ENCODE peak calls at places on chromosomes 16 and 17, in four cellular contexts. One of them, this sample, is unnamed.

GRCh38 chr16:81626181-81626674 is 152.9 kb upstream of the PLCG2 start:
- DNase-seq in K562: no peak
- DNase-seq in GM12891: no peak
- DNase-seq in GM12878: no peak
- DNase-seq in this sample: no peak

GRCh38 chr17:7081341-7082062 is 1.5 kb upstream of the CLEC10A start:
- DNase-seq in GM12878: no peak
- DNase-seq in GM12891: no peak
- DNase-seq in K562: no peak
- DNase-seq in this sample: peak

GRCh38 chr17:40556884-40557414 is 8.3 kb downstream of the CCR7 start:
- DNase-seq in GM12878: no peak
- DNase-seq in GM12891: no peak
- DNase-seq in K562: peak
- DNase-seq in this sample: no peak

GRCh38 chr16:47779201-47780016 is 318.3 kb downstream of the PHKB start:
- DNase-seq in GM12878: peak
- DNase-seq in K562: peak
- DNase-seq in GM12891: no peak
- DNase-seq in this sample: no peak

GRCh38 chr17:8829036-8829941 is 30.1 kb upstream of the MFSD6L start:
- DNase-seq in GM12891: no peak
- DNase-seq in K562: no peak
- DNase-seq in GM12878: no peak
- DNase-seq in this sample: no peak

GRCh38 chr17:33506889-33507650 is 214.0 kb upstream of the ASIC2 start:
- DNase-seq in GM12878: no peak
- DNase-seq in K562: peak
- DNase-seq in GM12891: no peak
- DNase-seq in this sample: no peak

GRCh38 chr16:13638218-13638617 is 281.7 kb upstream of the ERCC4 start:
- DNase-seq in GM12878: no peak
- DNase-seq in GM12891: no peak
- DNase-seq in K562: no peak
- DNase-seq in this sample: no peak

GRCh38 chr17:48470388-48471034 is 40.5 kb upstream of the SKAP1 start:
- DNase-seq in GM12878: no peak
- DNase-seq in GM12891: no peak
- DNase-seq in K562: no peak
- DNase-seq in this sample: no peak

GRCh38 chr16:23858496-23859062 is 22.8 kb downstream of the PRKCB start:
- DNase-seq in GM12891: no peak
- DNase-seq in K562: no peak
- DNase-seq in GM12878: no peak
- DNase-seq in this sample: peak

GRCh38 chr17:31509095-31509804 is 117.8 kb downstream of the RAB11FIP4 start:
- DNase-seq in GM12878: no peak
- DNase-seq in K562: peak
- DNase-seq in GM12891: no peak
- DNase-seq in this sample: no peak

GRCh38 chr16:52825882-52826281 is 226.8 kb downstream of the CHD9NB start:
- DNase-seq in GM12878: no peak
- DNase-seq in GM12891: no peak
- DNase-seq in K562: no peak
- DNase-seq in this sample: no peak

GRCh38 chr17:75910699-75911098 is 6.0 kb upstream of the MRPL38 start:
- DNase-seq in GM12878: no peak
- DNase-seq in K562: peak
- DNase-seq in GM12891: no peak
- DNase-seq in this sample: no peak

GRCh38 chr17:48613862-48614694 is 1.0 kb downstream of the HOXB8 start:
- DNase-seq in GM12891: no peak
- DNase-seq in K562: no peak
- DNase-seq in GM12878: no peak
- DNase-seq in this sample: no peak

GRCh38 chr17:44191941-44192496 is 5.2 kb downstream of the TMUB2 start:
- DNase-seq in GM12891: no peak
- DNase-seq in GM12878: no peak
- DNase-seq in K562: no peak
- DNase-seq in this sample: no peak

GRCh38 chr17:2179615-2180295 is 123.8 kb downstream of the SMG6 start:
- DNase-seq in GM12891: no peak
- DNase-seq in GM12878: no peak
- DNase-seq in K562: no peak
- DNase-seq in this sample: no peak

GRCh38 chr16:69131167-69131748 is 1.1 kb downstream of the CHTF8 start:
- DNase-seq in GM12891: no peak
- DNase-seq in K562: peak
- DNase-seq in GM12878: no peak
- DNase-seq in this sample: peak

GRCh38 chr16:75754126-75754525 is 27.8 kb upstream of the CPHXL start:
- DNase-seq in GM12878: no peak
- DNase-seq in GM12891: no peak
- DNase-seq in K562: no peak
- DNase-seq in this sample: no peak

GRCh38 chr17:219696-220095 is 38.2 kb upstream of the DOC2B start:
- DNase-seq in K562: no peak
- DNase-seq in GM12891: no peak
- DNase-seq in GM12878: no peak
- DNase-seq in this sample: no peak

GRCh38 chr17:81067331-81067730 is 32.4 kb downstream of the BAIAP2 start:
- DNase-seq in K562: no peak
- DNase-seq in GM12891: no peak
- DNase-seq in GM12878: no peak
- DNase-seq in this sample: no peak

GRCh38 chr16:57623251-57624043 is 5.0 kb upstream of the ADGRG1 start:
- DNase-seq in GM12891: no peak
- DNase-seq in GM12878: no peak
- DNase-seq in K562: peak
- DNase-seq in this sample: no peak

GRCh38 chr16:3696425-3697218 is 20.7 kb downstream of the TRAP1 start:
- DNase-seq in GM12878: no peak
- DNase-seq in K562: peak
- DNase-seq in GM12891: no peak
- DNase-seq in this sample: no peak

GRCh38 chr17:78974635-78975591 is 4.8 kb downstream of the LGALS3BP start:
- DNase-seq in GM12891: no peak
- DNase-seq in K562: peak
- DNase-seq in GM12878: no peak
- DNase-seq in this sample: peak

GRCh38 chr16:84617068-84617630 is 729 bp downstream of the COTL1 start:
- DNase-seq in GM12891: no peak
- DNase-seq in K562: peak
- DNase-seq in GM12878: no peak
- DNase-seq in this sample: no peak

GRCh38 chr16:3020247-3020603 is at the start of gene TNFRSF12A:
- DNase-seq in GM12878: no peak
- DNase-seq in K562: peak
- DNase-seq in GM12891: peak
- DNase-seq in this sample: no peak

GRCh38 chr17:37231882-37232281 is 143.9 kb upstream of the C17orf78 start:
- DNase-seq in GM12878: no peak
- DNase-seq in K562: no peak
- DNase-seq in GM12891: no peak
- DNase-seq in this sample: no peak

GRCh38 chr16:28166394-28167208 is 45.2 kb downstream of the XPO6 start:
- DNase-seq in K562: no peak
- DNase-seq in GM12891: no peak
- DNase-seq in GM12878: no peak
- DNase-seq in this sample: no peak

GRCh38 chr16:57235128-57236092 is 9.6 kb upstream of the ARL2BP start:
- DNase-seq in GM12891: no peak
- DNase-seq in GM12878: no peak
- DNase-seq in K562: peak
- DNase-seq in this sample: no peak

GRCh38 chr17:2965621-2966275 is 97.7 kb downstream of the OR1D5 start:
- DNase-seq in K562: no peak
- DNase-seq in GM12878: no peak
- DNase-seq in GM12891: no peak
- DNase-seq in this sample: no peak

GRCh38 chr17:16363749-16364536 is 10.7 kb upstream of the CENPV start:
- DNase-seq in K562: peak
- DNase-seq in GM12878: peak
- DNase-seq in GM12891: peak
- DNase-seq in this sample: no peak

GRCh38 chr17:44960654-44961053 is 7.4 kb downstream of the C1QL1 start:
- DNase-seq in GM12891: no peak
- DNase-seq in K562: no peak
- DNase-seq in GM12878: no peak
- DNase-seq in this sample: no peak

GRCh38 chr17:64134216-64134970 is 4.4 kb upstream of the ERN1 start:
- DNase-seq in GM12891: no peak
- DNase-seq in K562: no peak
- DNase-seq in GM12878: no peak
- DNase-seq in this sample: no peak

GRCh38 chr16:5205394-5206040 is 107.9 kb upstream of the EEF2KMT start:
- DNase-seq in GM12891: no peak
- DNase-seq in GM12878: peak
- DNase-seq in K562: no peak
- DNase-seq in this sample: no peak

GRCh38 chr17:42680331-42680808 is 1.3 kb downstream of the CCR10 start:
- DNase-seq in GM12891: no peak
- DNase-seq in GM12878: no peak
- DNase-seq in K562: peak
- DNase-seq in this sample: no peak

GRCh38 chr17:73944366-73944765 is 259.1 kb upstream of the RPL38 start:
- DNase-seq in GM12878: no peak
- DNase-seq in K562: no peak
- DNase-seq in GM12891: no peak
- DNase-seq in this sample: no peak

GRCh38 chr17:62703269-62703775 is 75.9 kb downstream of the MRC2 start:
- DNase-seq in K562: no peak
- DNase-seq in GM12878: no peak
- DNase-seq in GM12891: no peak
- DNase-seq in this sample: no peak

GRCh38 chr17:19249681-19250080 is 12.5 kb downstream of the EPN2 start:
- DNase-seq in GM12891: no peak
- DNase-seq in K562: no peak
- DNase-seq in GM12878: no peak
- DNase-seq in this sample: no peak

GRCh38 chr17:20612635-20613034 is 33.1 kb downstream of the CDRT15L2 start:
- DNase-seq in GM12891: no peak
- DNase-seq in K562: no peak
- DNase-seq in GM12878: no peak
- DNase-seq in this sample: no peak

GRCh38 chr17:81976332-81977210 is 858 bp upstream of the ASPSCR1 start:
- DNase-seq in GM12878: no peak
- DNase-seq in K562: peak
- DNase-seq in GM12891: no peak
- DNase-seq in this sample: peak

GRCh38 chr17:47895254-47895855 is 681 bp upstream of the SP2 start:
- DNase-seq in GM12891: no peak
- DNase-seq in GM12878: no peak
- DNase-seq in K562: peak
- DNase-seq in this sample: peak

DNA sequence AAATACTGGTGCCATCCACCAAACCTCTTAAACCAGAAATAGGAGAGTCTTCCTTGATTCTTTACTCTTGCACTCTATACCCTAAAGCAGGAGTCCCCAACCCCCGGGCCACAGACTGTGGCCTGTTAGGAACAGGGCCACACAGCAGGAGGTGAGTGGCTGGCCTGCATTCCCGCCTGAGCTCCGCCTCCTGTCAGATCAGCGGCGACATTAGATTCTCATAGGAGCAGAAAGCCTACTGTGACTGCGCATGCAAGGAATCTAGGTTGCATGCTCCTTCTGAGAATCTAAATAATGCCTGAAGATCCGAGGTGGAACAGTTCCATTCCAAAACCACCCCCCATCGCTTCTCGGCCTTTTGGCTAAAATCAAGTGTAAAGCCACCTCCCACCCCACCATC is 30.3 kb upstream of the SRCIN1 start:
- DNase-seq in K562: peak
- DNase-seq in GM12891: no peak
- DNase-seq in GM12878: no peak
- DNase-seq in this sample: no peak
- TF ChIP-seq SPI1 in K562: no peak
- TF ChIP-seq SPI1 in GM12891: no peak
- TF ChIP-seq SPI1 in GM12878: no peak
- TF ChIP-seq SPI1 in this sample: no peak

DNA sequence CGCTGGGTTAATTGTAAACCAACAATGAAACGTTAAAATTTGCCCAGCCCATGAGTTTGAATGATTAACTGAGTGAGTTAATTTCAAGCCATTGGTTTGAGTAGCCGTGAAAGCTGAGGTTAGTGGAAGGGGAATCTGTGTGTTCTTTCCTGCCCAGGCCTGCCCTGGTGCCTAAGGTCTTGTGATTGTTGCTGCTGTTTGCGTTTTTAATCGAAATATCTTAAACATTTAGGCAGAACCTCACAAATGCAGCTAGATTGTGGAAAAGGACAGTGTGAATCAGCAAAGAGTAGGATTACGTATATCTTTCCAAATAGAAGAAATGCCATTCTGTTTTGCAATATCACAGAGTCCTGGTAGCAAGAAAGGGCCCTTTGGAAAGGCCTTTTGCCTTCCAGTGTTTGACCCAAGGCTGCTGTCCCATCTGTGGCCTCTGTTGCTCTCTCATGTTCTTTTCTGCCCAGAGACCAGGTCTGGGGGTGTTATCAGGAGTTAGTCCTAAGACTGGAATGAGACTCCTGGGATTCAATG is 113.8 kb downstream of the MSI2 start:
- DNase-seq in K562: peak
- DNase-seq in GM12878: no peak
- DNase-seq in GM12891: no peak
- DNase-seq in this sample: no peak
- TF ChIP-seq SPI1 in K562: no peak
- TF ChIP-seq SPI1 in GM12878: no peak
- TF ChIP-seq SPI1 in GM12891: no peak
- TF ChIP-seq SPI1 in this sample: no peak

GRCh38 chr17:18146259-18146658 is 37.4 kb upstream of the ALKBH5 start:
- DNase-seq in GM12891: no peak
- DNase-seq in K562: no peak
- DNase-seq in GM12878: no peak
- DNase-seq in this sample: no peak
- TF ChIP-seq SPI1 in GM12891: no peak
- TF ChIP-seq SPI1 in K562: no peak
- TF ChIP-seq SPI1 in GM12878: no peak
- TF ChIP-seq SPI1 in this sample: no peak

GRCh38 chr17:6061290-6061689 is 8.9 kb upstream of the WSCD1 start:
- DNase-seq in K562: no peak
- DNase-seq in GM12891: no peak
- DNase-seq in GM12878: no peak
- DNase-seq in this sample: no peak

GRCh38 chr17:6054372-6054771 is 15.8 kb upstream of the WSCD1 start:
- DNase-seq in GM12891: no peak
- DNase-seq in GM12878: no peak
- DNase-seq in K562: no peak
- DNase-seq in this sample: no peak

GRCh38 chr17:6064855-6065254 is 5.3 kb upstream of the WSCD1 start:
- DNase-seq in K562: no peak
- DNase-seq in GM12878: no peak
- DNase-seq in GM12891: no peak
- DNase-seq in this sample: no peak

GRCh38 chr17:6056104-6056503 is 14.1 kb upstream of the WSCD1 start:
- DNase-seq in GM12878: no peak
- DNase-seq in K562: no peak
- DNase-seq in GM12891: no peak
- DNase-seq in this sample: no peak

GRCh38 chr17:6059406-6059805 is 10.8 kb upstream of the WSCD1 start:
- DNase-seq in GM12891: no peak
- DNase-seq in GM12878: no peak
- DNase-seq in K562: no peak
- DNase-seq in this sample: no peak
- TF ChIP-seq SPI1 in GM12891: no peak
- TF ChIP-seq SPI1 in GM12878: no peak
- TF ChIP-seq SPI1 in K562: no peak
- TF ChIP-seq SPI1 in this sample: no peak

This sample was measured in HL-60.